ENCODE peak calls at places on chromosome 7, in four cellular contexts. O is H1, D is SK-N-SH, B is K562. A is an unnamed sample.

GRCh38 chr7:115911466-115911865 is 119.1 kb downstream of the TFEC start:
- DNase-seq in O (no peak), D (no peak), B (no peak), A (no peak)

GRCh38 chr7:117946201-117946633 is 73.0 kb upstream of the CTTNBP2 start:
- DNase-seq in O (no peak), D (no peak), B (no peak), A (no peak)

GRCh38 chr7:28432105-28432504 is 19.8 kb downstream of the CREB5 start:
- DNase-seq in O (no peak), D (no peak), B (no peak), A (no peak)

GRCh38 chr7:113824117-113824823 is 94.5 kb downstream of the PPP1R3A start:
- DNase-seq in O (no peak), D (no peak), B (no peak), A (no peak)

GRCh38 chr7:23615331-23615730 is 18.1 kb downstream of the CCDC126 start:
- DNase-seq in O (no peak), D (no peak), B (no peak), A (no peak)

GRCh38 chr7:21704362-21704761 is 161.5 kb downstream of the DNAH11 start:
- DNase-seq in O (no peak), D (no peak), B (no peak), A (no peak)

GRCh38 chr7:7399707-7400106 is 136.0 kb downstream of the COL28A1 start:
- DNase-seq in O (no peak), D (no peak), B (no peak), A (no peak)

GRCh38 chr7:35571596-35572240 is 123.2 kb downstream of the HERPUD2 start:
- DNase-seq in O (no peak), D (no peak), B (no peak), A (no peak)

GRCh38 chr7:153524070-153524601 is 528.1 kb upstream of the DPP6 start:
- DNase-seq in O (no peak), D (no peak), B (no peak), A (no peak)
- TF ChIP-seq EP300 in O (no peak), D (no peak), B (no peak), A (no peak)

GRCh38 chr7:34061175-34061574 is 155.8 kb downstream of the BMPER start:
- DNase-seq in O (no peak), D (no peak), B (no peak), A (no peak)

GRCh38 chr7:34062341-34062740 is 157.0 kb downstream of the BMPER start:
- DNase-seq in O (no peak), D (no peak), B (no peak), A (no peak)

GRCh38 chr7:34064511-34065158 is 159.3 kb downstream of the BMPER start:
- DNase-seq in O (no peak), D (no peak), B (no peak), A (no peak)

GRCh38 chr7:34060548-34060947 is 155.2 kb downstream of the BMPER start:
- DNase-seq in O (no peak), D (no peak), B (no peak), A (no peak)

DNA sequence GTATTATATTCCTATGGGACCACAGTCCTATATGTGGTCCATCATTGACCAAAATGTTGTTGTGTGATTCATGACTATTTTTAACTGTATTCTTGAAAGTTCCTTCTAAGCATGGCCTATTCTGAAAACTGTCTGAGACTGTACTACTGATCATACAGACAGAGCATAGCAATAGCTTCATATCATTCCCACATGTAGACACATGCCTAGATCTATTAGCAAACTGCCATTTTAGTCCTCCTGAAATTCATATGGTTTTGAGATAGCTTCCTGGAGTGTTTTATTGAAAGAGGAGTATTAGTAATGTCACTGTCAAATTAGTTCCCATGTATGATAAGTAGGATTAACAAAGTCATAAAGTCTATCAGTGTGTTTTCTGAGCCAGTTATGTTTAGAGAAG is 157.5 kb downstream of the BMPER start:
- DNase-seq in O (no peak), D (no peak), B (no peak), A (no peak)
- TF ChIP-seq NRF1 in O (no peak), D (no peak), B (no peak), A (no peak)

GRCh38 chr7:44976746-44977196 is 2.0 kb downstream of the MYO1G start:
- DNase-seq in O (no peak), D (no peak), B (no peak), A (no peak)

GRCh38 chr7:44976040-44976745 is 2.6 kb downstream of the MYO1G start:
- DNase-seq in O (no peak), D (no peak), B (no peak), A (no peak)

GRCh38 chr7:44978511-44979366 is at the start of gene MYO1G:
- DNase-seq in O (no peak), D (no peak), B (no peak), A (peak)

GRCh38 chr7:44977304-44977858 is 1.4 kb downstream of the MYO1G start:
- DNase-seq in O (no peak), D (no peak), B (no peak), A (no peak)

DNA sequence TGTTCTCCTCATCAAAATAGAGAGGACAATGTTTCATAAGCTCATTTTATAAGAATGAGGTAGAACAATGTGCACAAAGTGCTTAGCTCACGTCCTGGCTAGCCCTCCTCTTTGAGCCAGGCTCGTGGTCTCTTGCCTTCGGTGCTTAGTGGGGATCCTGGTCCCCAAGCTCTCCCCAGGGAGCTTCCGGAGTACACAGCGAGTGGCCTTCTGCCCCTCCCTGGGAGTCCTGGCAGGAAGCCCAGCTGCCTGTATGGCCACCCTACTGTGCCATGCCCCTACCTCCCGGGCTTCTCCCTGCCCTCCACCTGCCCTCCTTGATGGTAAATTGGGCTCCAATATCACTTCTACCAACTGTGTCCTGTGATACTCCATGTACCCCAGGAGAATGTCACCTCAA is 859 bp downstream of the MYO1G start:
- DNase-seq in O (no peak), D (no peak), B (no peak), A (no peak)
- TF ChIP-seq EP300 in O (no peak), D (no peak), B (no peak), A (no peak)

GRCh38 chr7:138981332-138982203 is at the start of gene KIAA1549:
- DNase-seq in O (no peak), D (peak), B (peak), A (no peak)

GRCh38 chr7:138978541-138979184 is 2.5 kb downstream of the KIAA1549 start:
- DNase-seq in O (no peak), D (peak), B (no peak), A (no peak)

GRCh38 chr7:138979226-138979979 is 1.8 kb downstream of the KIAA1549 start:
- DNase-seq in O (no peak), D (peak), B (no peak), A (no peak)

GRCh38 chr7:138980575-138981285 is 459 bp downstream of the KIAA1549 start:
- DNase-seq in O (no peak), D (peak), B (no peak), A (no peak)

DNA sequence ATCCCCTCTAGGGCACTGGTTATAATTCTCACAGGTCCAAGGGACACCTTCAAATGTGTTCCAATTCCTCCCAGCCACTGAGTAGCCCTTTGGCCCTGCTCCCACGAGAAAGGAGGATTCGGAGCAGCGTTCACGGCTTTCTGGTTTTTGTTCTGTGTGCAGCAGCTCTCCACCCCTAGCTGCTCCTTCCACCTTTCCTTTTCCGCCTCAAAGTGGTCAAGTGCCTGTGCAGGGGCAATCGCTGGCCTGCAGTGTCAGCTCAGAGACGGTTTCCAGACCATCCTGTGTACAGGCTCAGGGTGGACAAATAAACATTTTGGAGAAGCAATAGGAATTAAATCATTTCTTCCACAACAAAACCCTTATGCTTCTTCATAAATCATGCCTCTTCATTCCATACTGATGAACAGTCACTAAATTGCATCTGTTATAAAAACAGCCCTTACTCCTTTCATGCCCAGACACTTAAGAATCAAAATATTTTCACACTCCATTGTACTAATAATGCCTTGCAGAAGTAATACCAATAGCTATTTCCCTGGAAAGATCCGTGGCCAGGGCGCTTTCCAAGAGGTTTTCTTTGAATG is 1.1 kb downstream of the KIAA1549 start:
- DNase-seq in O (no peak), D (peak), B (no peak), A (no peak)
- TF ChIP-seq NRF1 in O (no peak), D (no peak), B (no peak), A (no peak)

GRCh38 chr7:141097430-141097829 is 23.6 kb downstream of the TMEM178B start:
- DNase-seq in O (no peak), D (no peak), B (no peak), A (no peak)

GRCh38 chr7:141094336-141095070 is 20.6 kb downstream of the TMEM178B start:
- DNase-seq in O (no peak), D (no peak), B (no peak), A (no peak)
- TF ChIP-seq EP300 in O (no peak), D (no peak), B (no peak), A (no peak)

GRCh38 chr7:132203021-132203420 is 373.2 kb downstream of the PLXNA4 start:
- DNase-seq in O (no peak), D (no peak), B (no peak), A (no peak)
- TF ChIP-seq NRF1 in O (no peak), D (no peak), B (no peak), A (no peak)

DNA sequence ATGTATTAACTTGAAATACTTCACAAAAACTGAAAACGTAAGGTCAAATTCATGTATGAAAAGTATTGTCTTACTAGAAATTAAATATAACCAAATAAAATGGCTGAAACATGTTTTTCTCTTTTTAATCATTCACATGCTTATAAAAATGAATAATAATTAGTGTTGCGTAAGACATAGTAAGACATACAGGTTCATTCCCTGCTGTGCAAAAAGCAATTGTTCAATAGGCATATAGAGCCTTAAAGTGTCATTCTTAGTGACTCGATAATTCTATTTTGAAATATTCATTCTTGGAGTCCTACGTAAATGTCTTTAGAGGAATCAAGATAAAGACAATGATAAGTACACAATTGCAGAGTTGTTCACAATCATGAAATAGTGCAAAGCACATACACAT is 337.1 kb downstream of the SUGCT start:
- DNase-seq in O (no peak), D (no peak), B (no peak), A (no peak)
- TF ChIP-seq EP300 in O (no peak), D (no peak), B (no peak), A (no peak)

GRCh38 chr7:153835712-153836265 is 216.4 kb upstream of the DPP6 start:
- DNase-seq in O (no peak), D (peak), B (no peak), A (no peak)
- TF ChIP-seq NRF1 in O (no peak), D (no peak), B (no peak), A (no peak)

GRCh38 chr7:17963281-17963680 is 23.0 kb upstream of the SNX13 start:
- DNase-seq in O (no peak), D (no peak), B (no peak), A (no peak)
- TF ChIP-seq EP300 in O (no peak), D (no peak), B (no peak), A (no peak)

GRCh38 chr7:107644704-107645083 is 15.9 kb upstream of the SLC26A4 start:
- DNase-seq in O (no peak), D (no peak), B (no peak), A (no peak)
- TF ChIP-seq NRF1 in O (no peak), D (no peak), B (peak), A (no peak)